ENCODE peak calls at places on chromosomes 5 and 9, in six cellular contexts. S is adipocyte, V is neuronal stem cell, D is heart left ventricle, X is hepatocyte, L is DND-41. U is an unnamed sample.

GRCh38 chr5:15304066-15304731 is 195.8 kb upstream of the FBXL7 start:
- DNase-seq in S (no peak), V (no peak), D (no peak), X (no peak), L (no peak), U (no peak)

GRCh38 chr5:143922718-143923117 is 110.8 kb downstream of the HMHB1 start:
- DNase-seq in S (peak; percentile 83), V (no peak), D (no peak), X (no peak), L (no peak), U (no peak)

GRCh38 chr5:14041528-14042184 is 97.2 kb upstream of the DNAH5 start:
- DNase-seq in S (no peak), V (no peak), D (no peak), X (no peak), L (no peak), U (no peak)

GRCh38 chr9:76415731-76416130 is 21.5 kb upstream of the RFK start:
- DNase-seq in S (peak; percentile 25), V (no peak), D (no peak), X (no peak), L (no peak), U (no peak)

GRCh38 chr9:95770653-95771131 is 104.8 kb upstream of the ERCC6L2 start:
- DNase-seq in S (no peak), V (peak; percentile 59), D (no peak), X (peak; percentile 30), L (no peak), U (no peak)

GRCh38 chr5:178278358-178279023 is 45.9 kb upstream of the PHYKPL start:
- DNase-seq in S (no peak), V (no peak), D (peak; percentile 11), X (no peak), L (no peak), U (no peak)

GRCh38 chr9:101738566-101739183 is at the start of gene GRIN3A:
- DNase-seq in S (peak; percentile 24), V (peak; percentile 24), D (peak; percentile 61), X (peak; percentile 53), L (no peak), U (peak; percentile 65)

GRCh38 chr5:178296066-178296465 is 63.5 kb upstream of the PHYKPL start:
- DNase-seq in S (no peak), V (no peak), D (peak; percentile 53), X (no peak), L (no peak), U (no peak)

GRCh38 chr9:35236692-35237091 is 74.9 kb downstream of the UNC13B start:
- DNase-seq in S (no peak), V (no peak), D (no peak), X (peak; percentile 11), L (no peak), U (no peak)

GRCh38 chr5:88829053-88829452 is 53.9 kb downstream of the MEF2C start:
- DNase-seq in S (no peak), V (no peak), D (peak; percentile 47), X (no peak), L (no peak), U (no peak)

GRCh38 chr9:129108805-129109370 is 1.7 kb downstream of the CRAT start:
- DNase-seq in S (no peak), V (no peak), D (no peak), X (no peak), L (no peak), U (no peak)

GRCh38 chr5:150595466-150596031 is 44.9 kb upstream of the SYNPO start:
- DNase-seq in S (no peak), V (no peak), D (peak; percentile 67), X (no peak), L (no peak), U (no peak)

GRCh38 chr5:133222979-133223378 is 171.2 kb downstream of the HSPA4 start:
- DNase-seq in S (no peak), V (no peak), D (no peak), X (no peak), L (no peak), U (no peak)

GRCh38 chr5:119792154-119792799 is 162.9 kb downstream of the FAM170A start:
- DNase-seq in S (peak; percentile 12), V (no peak), D (no peak), X (peak; percentile 12), L (no peak), U (no peak)

GRCh38 chr9:19136129-19136528 is 8.8 kb upstream of the PLIN2 start:
- DNase-seq in S (no peak), V (no peak), D (no peak), X (no peak), L (no peak), U (no peak)

DNA sequence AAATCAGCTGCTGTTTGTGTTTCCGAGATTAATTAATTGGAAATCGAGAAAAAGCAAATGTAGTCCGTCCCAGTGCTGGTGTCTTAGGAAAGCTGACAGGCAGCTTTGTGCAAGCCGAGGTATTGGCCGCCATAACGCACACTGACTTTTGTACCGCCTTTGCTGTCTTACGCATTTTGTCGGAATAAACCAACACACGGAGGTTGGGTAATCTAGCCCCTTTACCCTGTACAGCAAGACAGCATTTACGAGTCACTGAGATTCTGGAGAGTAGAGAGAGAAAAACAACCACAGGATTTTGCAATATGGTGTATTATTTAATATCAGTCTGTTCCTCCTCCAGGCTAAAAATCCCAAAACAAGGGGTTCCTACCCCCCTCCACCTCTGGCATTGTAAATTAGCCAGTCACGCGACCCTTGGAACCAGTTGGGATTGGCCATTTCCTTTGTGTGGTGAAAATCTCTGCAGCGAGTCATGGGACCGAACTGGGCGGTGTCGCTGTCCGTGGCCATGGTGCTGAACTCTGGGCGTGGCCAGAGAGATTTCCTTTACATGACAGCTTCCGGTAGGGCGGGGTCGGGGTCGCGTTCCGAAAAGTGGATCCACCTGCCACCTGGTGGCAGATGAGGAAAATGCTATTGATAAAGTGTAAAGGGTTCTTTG is 10.3 kb upstream of the PCDHB1 start:
- DNase-seq in S (peak; percentile 69), V (peak; percentile 99), D (peak; percentile 95), X (peak; percentile 98), L (peak; percentile 92), U (peak; percentile 69)
- H3K4me3 ChIP-seq in S (peak overlapping the region; percentile 72), V (peak overlapping the region; percentile 71), D (peak overlapping the region; percentile 35), X (peak overlapping the region; percentile 63), L (no peak overlapping the region), U (no peak overlapping the region)

DNA sequence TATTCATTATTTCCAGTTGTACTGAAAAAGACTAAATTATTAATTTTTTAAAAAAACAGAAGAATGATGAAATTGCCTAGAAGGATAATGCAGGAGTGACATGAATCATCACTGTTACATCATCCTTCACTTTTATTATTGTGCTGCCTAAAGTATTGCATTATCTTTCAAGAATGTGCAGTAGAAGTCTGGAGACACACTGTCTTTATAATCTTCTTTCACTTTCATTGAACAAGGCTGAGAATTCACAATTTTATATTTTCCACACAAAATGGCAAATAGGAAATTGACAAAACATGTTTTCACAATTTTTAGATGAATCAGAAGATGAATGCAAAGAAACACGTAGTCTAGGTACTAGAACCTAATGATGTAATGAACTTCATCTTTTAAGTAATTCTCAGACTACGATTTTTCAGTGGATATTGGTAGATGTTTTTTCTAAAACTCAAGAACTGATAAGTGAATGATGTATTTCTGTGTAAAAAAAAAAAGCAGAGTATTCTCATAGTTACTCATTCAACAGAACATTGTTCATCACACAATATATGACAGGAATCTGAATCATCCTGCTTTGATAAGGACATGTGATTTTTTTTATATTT is 131.5 kb upstream of the GRHPR start:
- DNase-seq in S (peak; percentile 87), V (no peak), D (no peak), X (peak; percentile 7), L (no peak), U (no peak)
- H3K4me1 ChIP-seq in S (peaks cover 18% of the 10 kb centered on the region), V (peaks cover 21% of the 10 kb centered on the region), D (peaks cover 32% of the 10 kb centered on the region), X (peaks cover 18% of the 10 kb centered on the region), L (peaks cover 50% of the 10 kb centered on the region), U (peaks cover 26% of the 10 kb centered on the region)

GRCh38 chr5:74289238-74289637 is 351.3 kb downstream of the ENC1 start:
- DNase-seq in S (no peak), V (no peak), D (no peak), X (no peak), L (no peak), U (no peak)

GRCh38 chr5:74286734-74287705 is 353.5 kb downstream of the ENC1 start:
- DNase-seq in S (no peak), V (no peak), D (no peak), X (no peak), L (no peak), U (no peak)

GRCh38 chr5:74288448-74289109 is 351.9 kb downstream of the ENC1 start:
- DNase-seq in S (peak; percentile 66), V (no peak), D (no peak), X (no peak), L (no peak), U (no peak)

GRCh38 chr5:74288038-74288437 is 352.5 kb downstream of the ENC1 start:
- DNase-seq in S (no peak), V (no peak), D (no peak), X (no peak), L (no peak), U (no peak)

GRCh38 chr5:74285876-74286275 is 354.7 kb downstream of the ENC1 start:
- DNase-seq in S (no peak), V (no peak), D (no peak), X (no peak), L (no peak), U (no peak)
- H3K27me3 ChIP-seq in S (no peaks in the 10 kb centered on the region), V (peaks cover 2% of the 10 kb centered on the region), D (no peaks in the 10 kb centered on the region), X (no peaks in the 10 kb centered on the region), L (no peaks in the 10 kb centered on the region), U (no peaks in the 10 kb centered on the region)

DNA sequence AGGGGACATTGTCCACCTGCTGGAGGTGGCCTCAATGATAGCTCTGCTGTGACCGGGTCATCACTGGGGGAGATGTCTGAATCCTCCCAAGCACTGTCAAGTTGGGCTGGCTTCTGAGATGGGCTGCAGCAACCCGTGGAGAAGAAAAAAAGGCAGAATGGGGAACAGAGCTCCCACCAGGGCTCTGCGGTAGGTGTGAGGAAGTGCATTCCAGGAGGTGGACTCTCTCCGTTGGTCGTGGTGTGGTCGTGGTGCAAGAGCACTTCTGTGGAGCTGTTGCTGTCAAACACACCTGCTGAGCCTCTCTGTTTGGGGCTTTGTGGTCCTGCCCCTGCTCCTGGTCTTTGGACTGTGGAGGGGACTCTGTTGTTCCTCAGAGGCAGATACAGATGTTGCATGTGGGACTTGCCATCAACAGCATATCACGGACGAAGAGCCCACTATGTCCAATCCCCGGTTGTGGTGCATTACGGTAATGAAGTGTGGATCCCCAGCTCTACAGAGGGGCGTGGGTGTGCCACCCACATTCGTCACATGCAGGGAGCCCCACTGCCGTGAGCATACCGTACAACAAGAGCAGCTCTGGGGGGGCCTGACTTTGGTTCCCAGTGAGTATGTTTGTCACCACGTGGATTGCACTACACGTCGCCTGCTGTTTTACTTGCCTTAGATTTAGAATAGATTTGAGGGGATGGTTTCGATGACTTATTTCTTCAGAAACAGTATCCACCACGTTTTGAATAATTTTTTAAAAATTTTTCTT is 36.0 kb upstream of the PITX1 start:
- DNase-seq in S (no peak), V (no peak), D (no peak), X (no peak), L (no peak), U (no peak)
- H3K4me3 ChIP-seq in S (no peak overlapping the region), V (no peak overlapping the region), D (no peak overlapping the region), X (no peak overlapping the region), L (no peak overlapping the region), U (no peak overlapping the region)

GRCh38 chr9:128024761-128025308 is 42.3 kb downstream of the NAIF1 start:
- DNase-seq in S (no peak), V (no peak), D (no peak), X (no peak), L (no peak), U (no peak)
- H3K4me1 ChIP-seq in S (no peaks in the 10 kb centered on the region), V (peaks cover 2% of the 10 kb centered on the region), D (no peaks in the 10 kb centered on the region), X (peaks cover 3% of the 10 kb centered on the region), L (peaks cover 43% of the 10 kb centered on the region), U (no peaks in the 10 kb centered on the region)

GRCh38 chr9:122212473-122213004 is 16.2 kb downstream of the LHX6 start:
- DNase-seq in S (no peak), V (no peak), D (no peak), X (no peak), L (no peak), U (no peak)
- H3K27me3 ChIP-seq in S (peaks cover 62% of the 10 kb centered on the region), V (peaks cover 61% of the 10 kb centered on the region), D (peaks cover 58% of the 10 kb centered on the region), X (peaks cover 81% of the 10 kb centered on the region), L (peaks cover 2% of the 10 kb centered on the region), U (no peaks in the 10 kb centered on the region)

U was measured in HAP-1.